ENCODE peak calls at places on chromosomes 7 and 10, in nine cellular contexts. A is A549, C is stomach, F is lung, M is colonic mucosa, L is ascending aorta, Y is fibroblast of lung, O is SJSA1, T is neuronal stem cell. E is an unnamed sample.

GRCh38 chr7:112985377-112985987 is 101.1 kb downstream of the GPR85 start:
- DNase-seq in C (no peak), Y (peak; percentile 80), M (no peak), F (no peak), L (no peak), T (no peak), A (no peak), O (peak; percentile 48), E (no peak)

GRCh38 chr10:11551915-11552602 is 59.4 kb downstream of the USP6NL start:
- DNase-seq in O (peak; percentile 83), F (no peak), A (peak; percentile 19), L (no peak), T (no peak), Y (peak; percentile 92), M (no peak), C (no peak), E (peak; percentile 40)

GRCh38 chr10:99005254-99005653 is 230.4 kb downstream of the HPSE2 start:
- DNase-seq in C (no peak), O (no peak), F (no peak), Y (no peak), L (no peak), T (no peak), M (no peak), A (no peak), E (no peak)

GRCh38 chr7:131424219-131424822 is 96.6 kb downstream of the MKLN1 start:
- DNase-seq in O (peak; percentile 39), L (no peak), A (peak; percentile 19), Y (peak; percentile 73), T (no peak), M (no peak), F (no peak), C (no peak), E (no peak)

GRCh38 chr7:131104611-131105293 is 222.9 kb upstream of the MKLN1 start:
- DNase-seq in Y (peak; percentile 26), A (no peak), F (no peak), C (no peak), O (no peak), L (no peak), M (no peak), T (no peak), E (no peak)

GRCh38 chr7:155962191-155962967 is 150.1 kb upstream of the SHH start:
- DNase-seq in A (peak; percentile 52), O (peak; percentile 58), L (peak; percentile 47), C (peak; percentile 56), M (peak; percentile 39), Y (peak; percentile 42), F (no peak), T (no peak), E (no peak)

GRCh38 chr10:109428775-109429480 is 494.4 kb downstream of the XPNPEP1 start:
- DNase-seq in C (no peak), M (no peak), L (no peak), A (no peak), Y (no peak), O (no peak), T (no peak), F (no peak), E (no peak)

GRCh38 chr7:47893238-47893637 is 55.0 kb downstream of the PKD1L1 start:
- DNase-seq in F (peak; percentile 28), C (no peak), O (no peak), A (peak; percentile 35), L (no peak), T (no peak), M (no peak), Y (no peak), E (no peak)

GRCh38 chr7:64516451-64516850 is 46.4 kb downstream of the ZNF680 start:
- DNase-seq in M (no peak), A (no peak), O (no peak), C (no peak), F (no peak), L (no peak), T (no peak), Y (no peak), E (no peak)

GRCh38 chr10:86659161-86659691 is 4.9 kb downstream of the OPN4 start:
- DNase-seq in A (no peak), T (no peak), C (no peak), M (no peak), Y (no peak), F (no peak), O (no peak), L (no peak), E (no peak)

GRCh38 chr7:150962743-150963399 is 15.2 kb downstream of the KCNH2 start:
- DNase-seq in F (peak; percentile 44), M (peak; percentile 54), O (no peak), T (no peak), Y (peak; percentile 27), C (peak; percentile 54), L (no peak), A (peak; percentile 92), E (peak; percentile 63)

DNA sequence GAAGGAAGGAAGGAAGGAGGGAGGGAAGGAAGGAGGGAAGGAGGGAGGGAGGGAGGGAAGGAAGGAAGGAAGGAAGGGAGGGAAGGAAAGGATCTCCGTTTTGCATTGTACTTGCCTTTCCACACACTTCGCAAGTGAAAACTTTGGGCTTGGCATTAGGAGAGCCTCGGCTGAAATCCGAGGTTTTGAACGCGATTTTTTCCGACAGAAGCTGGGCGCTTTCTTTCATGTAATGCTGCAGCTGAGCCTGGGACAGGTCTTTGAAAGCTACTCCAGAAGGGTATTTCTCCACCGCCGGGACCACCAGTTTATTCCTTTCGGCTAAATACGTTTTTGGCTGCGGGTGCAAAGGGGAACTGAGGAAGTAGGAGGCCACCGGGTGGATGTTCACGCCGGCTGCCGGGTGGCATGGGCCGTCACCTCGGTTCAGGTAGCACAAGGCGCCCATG is 1.0 kb downstream of the FEZF1 start:
- DNase-seq in M (no peak), F (no peak), Y (no peak), O (no peak), C (no peak), L (no peak), T (no peak), A (no peak), E (no peak)
- H3K4me1 ChIP-seq in M (peaks cover 7% of the 10 kb centered on the region), F (peaks cover 12% of the 10 kb centered on the region), Y (no peaks in the 10 kb centered on the region), O (no peaks in the 10 kb centered on the region), C (peaks cover 52% of the 10 kb centered on the region), L (peaks cover 24% of the 10 kb centered on the region), T (peaks cover 4% of the 10 kb centered on the region), A (no peaks in the 10 kb centered on the region), E (no peaks in the 10 kb centered on the region)

GRCh38 chr10:127921075-127921750 is 14.3 kb downstream of the PTPRE start:
- DNase-seq in O (no peak), F (no peak), L (peak; percentile 47), M (no peak), Y (no peak), T (no peak), C (no peak), A (no peak), E (no peak)
- H3K4me1 ChIP-seq in O (peaks cover 43% of the 10 kb centered on the region), F (peaks cover 30% of the 10 kb centered on the region), L (peaks cover 44% of the 10 kb centered on the region), M (peaks cover 3% of the 10 kb centered on the region), Y (peaks cover 2% of the 10 kb centered on the region), T (peaks cover 6% of the 10 kb centered on the region), C (peaks cover 75% of the 10 kb centered on the region), A (peaks cover 17% of the 10 kb centered on the region), E (no peaks in the 10 kb centered on the region)

GRCh38 chr10:124146491-124146890 is 53.1 kb upstream of the CHST15 start:
- DNase-seq in Y (no peak), A (no peak), T (no peak), L (peak; percentile 43), F (no peak), M (no peak), O (no peak), C (no peak), E (no peak)

GRCh38 chr10:124145109-124145860 is 51.9 kb upstream of the CHST15 start:
- DNase-seq in C (peak; percentile 34), L (peak; percentile 74), A (no peak), O (no peak), Y (peak; percentile 82), T (no peak), F (peak; percentile 65), M (peak; percentile 39), E (no peak)

GRCh38 chr10:124142960-124143359 is 49.6 kb upstream of the CHST15 start:
- DNase-seq in L (peak; percentile 52), T (no peak), M (no peak), O (no peak), F (no peak), Y (no peak), C (no peak), A (no peak), E (no peak)

GRCh38 chr10:124143721-124144120 is 50.3 kb upstream of the CHST15 start:
- DNase-seq in A (no peak), T (no peak), M (no peak), F (no peak), C (no peak), O (no peak), L (peak; percentile 52), Y (no peak), E (no peak)

GRCh38 chr10:124144536-124144935 is 51.1 kb upstream of the CHST15 start:
- DNase-seq in A (no peak), F (no peak), Y (no peak), M (no peak), L (no peak), T (no peak), C (no peak), O (no peak), E (no peak)
- H3K4me1 ChIP-seq in A (no peaks in the 10 kb centered on the region), F (no peaks in the 10 kb centered on the region), Y (no peaks in the 10 kb centered on the region), M (no peaks in the 10 kb centered on the region), L (no peaks in the 10 kb centered on the region), T (peaks cover 7% of the 10 kb centered on the region), C (peaks cover 22% of the 10 kb centered on the region), O (no peaks in the 10 kb centered on the region), E (peaks cover 4% of the 10 kb centered on the region)

GRCh38 chr10:8056378-8056777 is 1.9 kb downstream of the GATA3 start:
- DNase-seq in O (no peak), C (no peak), M (no peak), F (no peak), A (no peak), L (no peak), T (peak; percentile 15), Y (no peak), E (no peak)

GRCh38 chr10:8056891-8057331 is 2.4 kb downstream of the GATA3 start:
- DNase-seq in O (no peak), C (no peak), M (no peak), T (peak; percentile 17), Y (no peak), A (no peak), L (no peak), F (no peak), E (no peak)

GRCh38 chr10:8059191-8059936 is 4.9 kb downstream of the GATA3 start:
- DNase-seq in T (peak; percentile 20), L (no peak), F (no peak), Y (no peak), C (no peak), M (no peak), A (no peak), O (no peak), E (no peak)

GRCh38 chr10:8058274-8059111 is 4.0 kb downstream of the GATA3 start:
- DNase-seq in T (no peak), C (no peak), O (no peak), L (no peak), F (no peak), A (no peak), M (no peak), Y (no peak), E (no peak)

DNA sequence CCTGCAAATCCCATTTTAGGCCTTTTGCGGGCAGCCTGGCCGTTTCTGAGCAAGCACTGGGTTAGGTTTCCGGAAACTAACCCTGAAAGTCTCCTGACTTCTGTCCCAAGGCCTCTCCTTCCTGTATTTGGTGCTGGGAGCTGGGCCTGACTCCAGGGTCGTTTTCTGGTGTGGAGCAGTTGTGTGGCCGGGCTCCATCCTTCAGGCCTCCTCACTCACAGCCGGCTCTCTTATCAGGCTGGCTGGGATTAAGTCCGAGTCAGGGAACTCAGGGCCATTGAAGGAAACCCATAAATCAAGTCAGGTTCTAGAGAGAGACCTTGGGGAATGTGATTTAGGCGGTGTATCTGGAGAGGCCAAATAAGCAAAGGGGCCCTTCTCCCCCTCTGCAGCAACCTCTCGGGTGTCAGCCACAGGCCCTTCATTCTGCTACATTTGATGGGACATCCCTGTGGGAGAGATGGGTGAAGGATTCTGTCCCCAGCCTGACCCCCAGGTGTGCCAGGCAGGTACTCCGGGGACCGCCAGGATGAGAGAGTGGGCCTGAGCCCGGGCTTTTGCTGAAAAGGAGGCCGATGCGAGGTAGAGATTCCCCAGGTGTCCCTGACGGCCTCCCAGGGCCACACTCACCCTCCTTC is 3.3 kb downstream of the GATA3 start:
- DNase-seq in F (no peak), A (no peak), T (peak; percentile 11), L (no peak), C (no peak), M (no peak), O (no peak), Y (no peak), E (no peak)
- H3K4me1 ChIP-seq in F (no peaks in the 10 kb centered on the region), A (peaks cover 6% of the 10 kb centered on the region), T (peaks cover 23% of the 10 kb centered on the region), L (peaks cover 11% of the 10 kb centered on the region), C (peaks cover 34% of the 10 kb centered on the region), M (peaks cover 10% of the 10 kb centered on the region), O (peaks cover 15% of the 10 kb centered on the region), Y (peaks cover 5% of the 10 kb centered on the region), E (no peaks in the 10 kb centered on the region)